ENCODE peak calls at places on chromosome 5, in eight cellular contexts. One of them, this sample, is unnamed. For H3K4me1, the result is how much of the 10 kb centered on the place peaks cover.

GRCh38 chr5:108670591-108671335 is 76.9 kb upstream of the FER start:
- DNase-seq in ovary: no peak
- DNase-seq in H1: no peak
- DNase-seq in pancreas: no peak
- DNase-seq in GM23338: no peak
- DNase-seq in kidney: no peak
- DNase-seq in CD8-positive, alpha-beta T cell: no peak
- DNase-seq in stomach: no peak
- DNase-seq in this sample: no peak

GRCh38 chr5:96008987-96009647 is 47.5 kb upstream of the ELL2 start:
- DNase-seq in stomach: no peak
- DNase-seq in GM23338: no peak
- DNase-seq in CD8-positive, alpha-beta T cell: no peak
- DNase-seq in pancreas: no peak
- DNase-seq in ovary: no peak
- DNase-seq in H1: no peak
- DNase-seq in kidney: no peak
- DNase-seq in this sample: no peak

GRCh38 chr5:143594913-143595818 is 191.7 kb upstream of the NR3C1 start:
- DNase-seq in kidney: no peak
- DNase-seq in CD8-positive, alpha-beta T cell: no peak
- DNase-seq in pancreas: no peak
- DNase-seq in H1: no peak
- DNase-seq in stomach: no peak
- DNase-seq in ovary: no peak
- DNase-seq in GM23338: no peak
- DNase-seq in this sample: no peak

GRCh38 chr5:135745897-135746500 is 88.5 kb upstream of the SLC25A48 start:
- DNase-seq in ovary: no peak
- DNase-seq in kidney: no peak
- DNase-seq in CD8-positive, alpha-beta T cell: no peak
- DNase-seq in pancreas: no peak
- DNase-seq in GM23338: peak
- DNase-seq in stomach: no peak
- DNase-seq in H1: no peak
- DNase-seq in this sample: no peak

GRCh38 chr5:132180134-132180745 is 47.4 kb downstream of the P4HA2 start:
- DNase-seq in CD8-positive, alpha-beta T cell: no peak
- DNase-seq in GM23338: peak
- DNase-seq in kidney: no peak
- DNase-seq in pancreas: no peak
- DNase-seq in stomach: no peak
- DNase-seq in ovary: no peak
- DNase-seq in H1: no peak
- DNase-seq in this sample: no peak

GRCh38 chr5:78907255-78907886 is 77.7 kb downstream of the ARSB start:
- DNase-seq in H1: no peak
- DNase-seq in pancreas: no peak
- DNase-seq in GM23338: no peak
- DNase-seq in CD8-positive, alpha-beta T cell: no peak
- DNase-seq in stomach: no peak
- DNase-seq in ovary: peak
- DNase-seq in kidney: no peak
- DNase-seq in this sample: peak

GRCh38 chr5:135468541-135468940 is 16.4 kb upstream of the TIFAB start:
- DNase-seq in kidney: peak
- DNase-seq in GM23338: no peak
- DNase-seq in H1: no peak
- DNase-seq in stomach: no peak
- DNase-seq in pancreas: peak
- DNase-seq in ovary: no peak
- DNase-seq in CD8-positive, alpha-beta T cell: no peak
- DNase-seq in this sample: no peak

GRCh38 chr5:148902478-148902877 is 76.1 kb downstream of the ADRB2 start:
- DNase-seq in kidney: no peak
- DNase-seq in GM23338: no peak
- DNase-seq in CD8-positive, alpha-beta T cell: no peak
- DNase-seq in H1: no peak
- DNase-seq in stomach: no peak
- DNase-seq in ovary: no peak
- DNase-seq in pancreas: no peak
- DNase-seq in this sample: no peak

GRCh38 chr5:133544346-133544745 is 68.0 kb downstream of the FSTL4 start:
- DNase-seq in H1: no peak
- DNase-seq in ovary: no peak
- DNase-seq in CD8-positive, alpha-beta T cell: no peak
- DNase-seq in kidney: no peak
- DNase-seq in GM23338: no peak
- DNase-seq in pancreas: no peak
- DNase-seq in stomach: no peak
- DNase-seq in this sample: no peak

GRCh38 chr5:146521403-146522106 is 5.6 kb upstream of the GPR151 start:
- DNase-seq in kidney: no peak
- DNase-seq in CD8-positive, alpha-beta T cell: no peak
- DNase-seq in stomach: no peak
- DNase-seq in pancreas: no peak
- DNase-seq in GM23338: no peak
- DNase-seq in H1: no peak
- DNase-seq in ovary: no peak
- DNase-seq in this sample: no peak

GRCh38 chr5:171575808-171576207 is 156.4 kb downstream of the FGF18 start:
- DNase-seq in pancreas: no peak
- DNase-seq in ovary: no peak
- DNase-seq in stomach: no peak
- DNase-seq in GM23338: no peak
- DNase-seq in kidney: no peak
- DNase-seq in H1: no peak
- DNase-seq in CD8-positive, alpha-beta T cell: no peak
- DNase-seq in this sample: no peak

GRCh38 chr5:179986328-179986727 is 78.6 kb upstream of the TBC1D9B start:
- DNase-seq in pancreas: no peak
- DNase-seq in H1: no peak
- DNase-seq in ovary: no peak
- DNase-seq in kidney: no peak
- DNase-seq in GM23338: no peak
- DNase-seq in CD8-positive, alpha-beta T cell: no peak
- DNase-seq in stomach: no peak
- DNase-seq in this sample: no peak

GRCh38 chr5:78896128-78896527 is 89.0 kb downstream of the ARSB start:
- DNase-seq in kidney: no peak
- DNase-seq in GM23338: no peak
- DNase-seq in CD8-positive, alpha-beta T cell: no peak
- DNase-seq in stomach: no peak
- DNase-seq in H1: no peak
- DNase-seq in ovary: no peak
- DNase-seq in pancreas: no peak
- DNase-seq in this sample: no peak

GRCh38 chr5:172950176-172950965 is 8.9 kb upstream of the RPL26L1 start:
- DNase-seq in CD8-positive, alpha-beta T cell: no peak
- DNase-seq in pancreas: no peak
- DNase-seq in GM23338: no peak
- DNase-seq in stomach: no peak
- DNase-seq in kidney: peak
- DNase-seq in ovary: no peak
- DNase-seq in H1: no peak
- DNase-seq in this sample: no peak

GRCh38 chr5:172951381-172952033 is 7.7 kb upstream of the RPL26L1 start:
- DNase-seq in stomach: no peak
- DNase-seq in pancreas: no peak
- DNase-seq in CD8-positive, alpha-beta T cell: no peak
- DNase-seq in GM23338: no peak
- DNase-seq in H1: no peak
- DNase-seq in ovary: no peak
- DNase-seq in kidney: no peak
- DNase-seq in this sample: no peak

GRCh38 chr5:172952034-172952511 is 7.2 kb upstream of the RPL26L1 start:
- DNase-seq in H1: no peak
- DNase-seq in GM23338: no peak
- DNase-seq in ovary: no peak
- DNase-seq in stomach: no peak
- DNase-seq in pancreas: no peak
- DNase-seq in CD8-positive, alpha-beta T cell: no peak
- DNase-seq in kidney: no peak
- DNase-seq in this sample: no peak

GRCh38 chr5:172946146-172946545 is 13.1 kb upstream of the RPL26L1 start:
- DNase-seq in GM23338: no peak
- DNase-seq in ovary: no peak
- DNase-seq in stomach: no peak
- DNase-seq in pancreas: no peak
- DNase-seq in H1: no peak
- DNase-seq in kidney: no peak
- DNase-seq in CD8-positive, alpha-beta T cell: no peak
- DNase-seq in this sample: no peak

GRCh38 chr5:172949426-172949825 is 9.8 kb upstream of the RPL26L1 start:
- DNase-seq in CD8-positive, alpha-beta T cell: no peak
- DNase-seq in pancreas: no peak
- DNase-seq in kidney: no peak
- DNase-seq in stomach: no peak
- DNase-seq in GM23338: no peak
- DNase-seq in ovary: no peak
- DNase-seq in H1: no peak
- DNase-seq in this sample: no peak
- H3K4me1 ChIP-seq in CD8-positive, alpha-beta T cell: under half
- H3K4me1 ChIP-seq in pancreas: under half
- H3K4me1 ChIP-seq in kidney: under half
- H3K4me1 ChIP-seq in stomach: under half
- H3K4me1 ChIP-seq in GM23338: under half
- H3K4me1 ChIP-seq in ovary: under half
- H3K4me1 ChIP-seq in H1: under half
- H3K4me1 ChIP-seq in this sample: under half

GRCh38 chr5:139675825-139676224 is 27.7 kb downstream of the CXXC5 start:
- DNase-seq in H1: no peak
- DNase-seq in stomach: no peak
- DNase-seq in pancreas: no peak
- DNase-seq in ovary: no peak
- DNase-seq in CD8-positive, alpha-beta T cell: no peak
- DNase-seq in kidney: peak
- DNase-seq in GM23338: no peak
- DNase-seq in this sample: no peak

GRCh38 chr5:139676406-139676805 is 28.3 kb downstream of the CXXC5 start:
- DNase-seq in ovary: no peak
- DNase-seq in pancreas: no peak
- DNase-seq in kidney: peak
- DNase-seq in H1: no peak
- DNase-seq in stomach: no peak
- DNase-seq in CD8-positive, alpha-beta T cell: no peak
- DNase-seq in GM23338: no peak
- DNase-seq in this sample: no peak

GRCh38 chr5:139677404-139678282 is 29.5 kb downstream of the CXXC5 start:
- DNase-seq in H1: no peak
- DNase-seq in kidney: peak
- DNase-seq in ovary: no peak
- DNase-seq in stomach: peak
- DNase-seq in pancreas: no peak
- DNase-seq in GM23338: peak
- DNase-seq in CD8-positive, alpha-beta T cell: no peak
- DNase-seq in this sample: peak

GRCh38 chr5:139678283-139678613 is 30.1 kb downstream of the CXXC5 start:
- DNase-seq in H1: no peak
- DNase-seq in kidney: peak
- DNase-seq in CD8-positive, alpha-beta T cell: no peak
- DNase-seq in ovary: no peak
- DNase-seq in stomach: no peak
- DNase-seq in pancreas: no peak
- DNase-seq in GM23338: no peak
- DNase-seq in this sample: no peak

DNA sequence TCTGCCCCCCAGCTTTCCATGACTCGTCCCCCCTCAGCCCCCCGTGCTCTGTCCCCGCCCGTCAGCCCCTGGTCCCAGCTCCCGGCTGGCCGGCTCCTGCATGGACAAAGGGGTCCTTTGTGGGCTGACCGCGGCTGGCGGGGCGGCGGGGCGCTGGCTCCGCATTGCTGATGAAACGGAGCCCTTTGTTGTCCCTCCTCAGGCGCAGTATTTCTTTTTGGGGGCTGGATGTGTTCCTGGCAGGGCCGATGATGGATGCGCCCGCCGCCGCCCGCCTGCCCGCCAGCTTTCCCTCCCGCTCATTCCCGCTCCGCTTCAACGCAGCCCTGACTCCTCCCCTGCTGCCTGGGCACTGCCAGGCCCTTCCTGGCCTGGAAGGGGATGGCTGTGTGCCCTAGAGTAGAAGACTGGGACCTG is 28.8 kb downstream of the CXXC5 start:
- DNase-seq in kidney: peak
- DNase-seq in H1: no peak
- DNase-seq in CD8-positive, alpha-beta T cell: no peak
- DNase-seq in stomach: no peak
- DNase-seq in pancreas: no peak
- DNase-seq in ovary: no peak
- DNase-seq in GM23338: no peak
- DNase-seq in this sample: no peak
- TF ChIP-seq CTCF in kidney: no peak
- TF ChIP-seq CTCF in H1: no peak
- TF ChIP-seq CTCF in CD8-positive, alpha-beta T cell: no peak
- TF ChIP-seq CTCF in stomach: no peak
- TF ChIP-seq CTCF in pancreas: no peak
- TF ChIP-seq CTCF in ovary: no peak
- TF ChIP-seq CTCF in GM23338: no peak
- TF ChIP-seq CTCF in this sample: no peak

DNA sequence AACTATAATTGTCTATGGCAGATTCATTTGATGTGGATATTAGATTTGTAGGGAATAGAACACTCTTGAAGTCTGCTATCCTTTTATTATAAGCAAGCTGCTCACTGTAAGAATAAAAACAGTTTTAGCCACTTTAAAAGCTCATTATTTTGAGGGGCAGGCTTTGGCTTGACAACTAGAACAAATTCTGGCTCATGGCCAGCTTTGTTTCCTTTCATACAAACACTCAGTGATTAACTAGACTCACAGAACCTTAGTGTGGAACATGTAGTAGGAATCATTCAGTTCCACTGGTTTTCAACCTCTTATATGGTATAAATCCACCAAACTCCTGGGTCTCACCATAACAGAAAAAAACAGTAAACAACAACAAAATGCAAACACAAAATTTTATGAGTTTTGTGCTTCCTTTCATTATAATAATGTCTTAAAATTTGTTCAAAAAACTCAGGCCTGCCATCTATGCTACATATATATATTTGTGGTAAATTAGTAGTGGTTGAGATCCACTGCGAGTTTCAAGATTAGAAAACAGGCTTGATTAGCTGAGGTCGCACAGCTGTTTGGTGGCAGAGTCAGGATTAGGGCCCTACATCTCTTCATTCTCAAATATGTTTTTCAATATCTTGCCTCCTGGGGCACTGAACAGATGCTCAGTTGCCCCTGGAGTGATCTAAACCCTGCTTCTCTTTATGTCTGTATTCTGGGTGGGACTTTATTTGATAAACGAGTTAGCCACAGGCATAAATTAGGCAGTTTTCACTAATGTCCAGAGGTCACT is 27.6 kb upstream of the CEP120 start:
- DNase-seq in GM23338: no peak
- DNase-seq in kidney: no peak
- DNase-seq in stomach: no peak
- DNase-seq in H1: no peak
- DNase-seq in ovary: peak
- DNase-seq in CD8-positive, alpha-beta T cell: no peak
- DNase-seq in pancreas: no peak
- DNase-seq in this sample: no peak
- H3K4me3 ChIP-seq in GM23338: no peak
- H3K4me3 ChIP-seq in kidney: no peak
- H3K4me3 ChIP-seq in stomach: no peak
- H3K4me3 ChIP-seq in H1: no peak
- H3K4me3 ChIP-seq in ovary: no peak
- H3K4me3 ChIP-seq in CD8-positive, alpha-beta T cell: no peak
- H3K4me3 ChIP-seq in pancreas: no peak
- H3K4me3 ChIP-seq in this sample: no peak

GRCh38 chr5:173313311-173313710 is 14.9 kb downstream of the STC2 start:
- DNase-seq in kidney: no peak
- DNase-seq in CD8-positive, alpha-beta T cell: no peak
- DNase-seq in ovary: no peak
- DNase-seq in stomach: no peak
- DNase-seq in H1: no peak
- DNase-seq in pancreas: no peak
- DNase-seq in GM23338: no peak
- DNase-seq in this sample: no peak
- H3K4me1 ChIP-seq in kidney: under half
- H3K4me1 ChIP-seq in CD8-positive, alpha-beta T cell: under half
- H3K4me1 ChIP-seq in ovary: under half
- H3K4me1 ChIP-seq in stomach: under half
- H3K4me1 ChIP-seq in H1: under half
- H3K4me1 ChIP-seq in pancreas: under half
- H3K4me1 ChIP-seq in GM23338: under half
- H3K4me1 ChIP-seq in this sample: under half

This sample was measured in left ventricle myocardium inferior.